ENCODE peak calls at places on chromosomes 3 and 15, in ten cellular contexts. T is bronchial epithelial cell; Q is IMR-90; C is kidney; P is RWPE2; A is effector memory CD4-positive, alpha-beta T cell; H is astrocyte; Z is fibroblast of pulmonary artery; M is astrocyte of the spinal cord; L is heart left ventricle. X is an unnamed sample.

GRCh38 chr15:49082960-49083359 is 36.7 kb upstream of the SECISBP2L start:
- DNase-seq in T (no peak), Q (peak), C (no peak), P (no peak), A (no peak), H (peak), Z (peak), M (peak), L (no peak), X (no peak)

GRCh38 chr15:32042269-32042996 is 12.1 kb downstream of the CHRNA7 start:
- DNase-seq in T (peak), Q (no peak), C (no peak), P (no peak), A (no peak), H (no peak), Z (no peak), M (no peak), L (no peak), X (no peak)

GRCh38 chr15:78098131-78098755 is 5.9 kb downstream of the SH2D7 start:
- DNase-seq in T (no peak), Q (no peak), C (no peak), P (peak), A (no peak), H (no peak), Z (no peak), M (no peak), L (no peak), X (no peak)

GRCh38 chr15:67049351-67050044 is 15.9 kb upstream of the SMAD3 start:
- DNase-seq in T (peak), Q (peak), C (peak), P (peak), A (no peak), H (peak), Z (peak), M (peak), L (no peak), X (no peak)

GRCh38 chr3:125128861-125129501 is 73.2 kb upstream of the HEG1 start:
- DNase-seq in T (no peak), Q (peak), C (no peak), P (no peak), A (no peak), H (peak), Z (peak), M (peak), L (no peak), X (no peak)

GRCh38 chr3:195159117-195159818 is 111.7 kb downstream of the XXYLT1 start:
- DNase-seq in T (no peak), Q (no peak), C (no peak), P (no peak), A (no peak), H (no peak), Z (no peak), M (no peak), L (no peak), X (no peak)

GRCh38 chr3:64056616-64057165 is 33.4 kb upstream of the PSMD6 start:
- DNase-seq in T (no peak), Q (peak), C (no peak), P (no peak), A (no peak), H (peak), Z (peak), M (peak), L (no peak), X (no peak)

GRCh38 chr15:58065011-58065444 is 483 bp downstream of the ALDH1A2 start:
- DNase-seq in T (no peak), Q (no peak), C (peak), P (peak), A (no peak), H (no peak), Z (no peak), M (no peak), L (peak), X (no peak)

GRCh38 chr15:100760357-100760903 is 119.2 kb upstream of the ALDH1A3 start:
- DNase-seq in T (peak), Q (no peak), C (no peak), P (no peak), A (no peak), H (no peak), Z (no peak), M (no peak), L (no peak), X (no peak)

GRCh38 chr3:37661615-37662306 is 199.9 kb upstream of the CTDSPL start:
- DNase-seq in T (no peak), Q (no peak), C (no peak), P (no peak), A (no peak), H (no peak), Z (no peak), M (no peak), L (no peak), X (no peak)

GRCh38 chr3:129984124-129984523 is 9.6 kb downstream of the TRH start:
- DNase-seq in T (no peak), Q (no peak), C (no peak), P (no peak), A (no peak), H (no peak), Z (peak), M (no peak), L (no peak), X (no peak)

GRCh38 chr3:134641671-134642300 is 9.0 kb downstream of the KY start:
- DNase-seq in T (no peak), Q (no peak), C (no peak), P (no peak), A (no peak), H (no peak), Z (no peak), M (no peak), L (no peak), X (no peak)

GRCh38 chr3:47512416-47513124 is 942 bp downstream of the ELP6 start:
- DNase-seq in T (peak), Q (no peak), C (peak), P (no peak), A (peak), H (no peak), Z (peak), M (peak), L (peak), X (no peak)

GRCh38 chr3:121748638-121749275 is 784 bp downstream of the GOLGB1 start:
- DNase-seq in T (peak), Q (peak), C (no peak), P (no peak), A (no peak), H (no peak), Z (peak), M (peak), L (no peak), X (peak)

GRCh38 chr3:25426408-25426807 is 1.7 kb upstream of the RARB start:
- DNase-seq in T (peak), Q (no peak), C (no peak), P (no peak), A (no peak), H (peak), Z (no peak), M (peak), L (peak), X (no peak)

GRCh38 chr15:75775296-75776074 is 62.8 kb upstream of the CSPG4 start:
- DNase-seq in T (no peak), Q (no peak), C (no peak), P (no peak), A (no peak), H (no peak), Z (no peak), M (no peak), L (no peak), X (no peak)

GRCh38 chr3:134326760-134327593 is 47.3 kb downstream of the AMOTL2 start:
- DNase-seq in T (peak), Q (peak), C (peak), P (peak), A (no peak), H (peak), Z (peak), M (peak), L (no peak), X (no peak)

GRCh38 chr3:74489393-74489792 is 125.1 kb downstream of the CNTN3 start:
- DNase-seq in T (no peak), Q (peak), C (no peak), P (no peak), A (no peak), H (no peak), Z (no peak), M (no peak), L (no peak), X (no peak)

GRCh38 chr3:43765417-43766030 is 74.8 kb downstream of the ABHD5 start:
- DNase-seq in T (peak), Q (peak), C (no peak), P (no peak), A (no peak), H (peak), Z (peak), M (peak), L (no peak), X (no peak)

GRCh38 chr3:43768594-43768993 is 77.9 kb downstream of the ABHD5 start:
- DNase-seq in T (peak), Q (peak), C (no peak), P (no peak), A (no peak), H (no peak), Z (peak), M (no peak), L (no peak), X (no peak)

GRCh38 chr15:57500979-57501576 is 90.6 kb upstream of the MYZAP start:
- DNase-seq in T (peak), Q (no peak), C (no peak), P (no peak), A (no peak), H (peak), Z (peak), M (peak), L (no peak), X (no peak)

GRCh38 chr3:116442331-116443021 is 2.8 kb downstream of the LSAMP start:
- DNase-seq in T (no peak), Q (peak), C (no peak), P (no peak), A (no peak), H (no peak), Z (no peak), M (peak), L (no peak), X (no peak)
- H3K4me3 ChIP-seq in T (no peak), Q (no peak), C (no peak), P (no peak), A (no peak), H (no peak), Z (no peak), M (peak), L (no peak), X (no peak)

GRCh38 chr3:61493339-61493738 is 68.0 kb upstream of the PTPRG start:
- DNase-seq in T (no peak), Q (no peak), C (no peak), P (no peak), A (no peak), H (no peak), Z (no peak), M (no peak), L (no peak), X (no peak)
- H3K4me3 ChIP-seq in T (no peak), Q (no peak), C (no peak), P (no peak), A (no peak), H (no peak), Z (no peak), M (no peak), L (no peak), X (no peak)

GRCh38 chr15:25849431-25849921 is 13.7 kb downstream of the ATP10A start:
- DNase-seq in T (peak), Q (peak), C (no peak), P (no peak), A (no peak), H (peak), Z (peak), M (peak), L (peak), X (no peak)
- H3K4me3 ChIP-seq in T (no peak), Q (peak), C (no peak), P (no peak), A (peak), H (peak), Z (peak), M (no peak), L (no peak), X (peak)

GRCh38 chr3:172115787-172116186 is 76.4 kb downstream of the FNDC3B start:
- DNase-seq in T (no peak), Q (no peak), C (no peak), P (no peak), A (no peak), H (no peak), Z (no peak), M (no peak), L (no peak), X (no peak)
- H3K4me3 ChIP-seq in T (no peak), Q (no peak), C (no peak), P (no peak), A (no peak), H (no peak), Z (no peak), M (no peak), L (no peak), X (no peak)

DNA sequence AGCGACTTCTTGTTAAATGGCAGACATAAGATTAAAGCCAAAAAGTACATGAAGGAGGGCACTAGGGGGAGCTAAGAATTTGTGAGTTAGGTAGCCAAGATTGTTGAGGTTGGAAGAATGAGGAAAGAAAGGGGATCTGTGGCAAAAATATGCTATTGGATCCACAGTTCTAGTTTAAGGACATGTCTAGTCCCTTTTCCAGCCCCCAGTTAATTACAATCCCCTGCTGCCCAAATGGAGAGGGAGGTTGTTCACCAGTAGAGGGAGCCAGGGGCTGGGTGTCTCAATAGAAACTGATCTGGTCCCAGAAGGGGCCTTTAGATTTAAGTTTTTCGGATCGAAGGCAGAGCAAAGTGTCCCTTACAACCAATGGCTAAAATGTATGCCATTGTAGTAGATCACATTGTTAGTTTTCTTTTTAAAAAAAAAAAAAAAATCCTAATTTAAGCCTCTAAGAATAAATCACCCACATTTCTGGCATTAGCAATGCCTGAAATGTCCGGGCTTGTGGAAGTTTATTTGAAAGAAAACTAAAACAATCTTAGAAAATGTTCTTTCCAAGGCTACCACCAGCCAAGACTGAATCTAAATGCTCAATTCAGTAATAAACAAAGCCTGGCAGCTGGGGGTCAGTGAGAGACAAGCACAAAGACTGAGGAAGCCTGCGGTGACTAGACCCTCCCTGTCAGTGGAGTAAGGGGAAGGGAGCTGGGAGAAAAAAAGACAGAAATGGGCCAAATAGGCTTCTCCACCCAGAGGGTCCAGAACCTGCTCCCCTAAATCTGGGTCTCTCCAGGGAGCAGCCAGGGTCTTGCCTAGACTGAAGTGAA is 7.1 kb downstream of the COL8A1 start:
- DNase-seq in T (peak), Q (peak), C (no peak), P (no peak), A (no peak), H (peak), Z (peak), M (peak), L (peak), X (no peak)
- H3K4me3 ChIP-seq in T (no peak), Q (no peak), C (no peak), P (no peak), A (no peak), H (no peak), Z (no peak), M (no peak), L (no peak), X (no peak)

GRCh38 chr3:170419301-170420087 is 826 bp downstream of the CLDN11 start:
- DNase-seq in T (no peak), Q (peak), C (peak), P (no peak), A (no peak), H (peak), Z (peak), M (peak), L (no peak), X (no peak)
- H3K4me3 ChIP-seq in T (peak), Q (peak), C (no peak), P (no peak), A (peak), H (peak), Z (peak), M (peak), L (peak), X (peak)

GRCh38 chr3:171792549-171792948 is 17.7 kb downstream of the PLD1 start:
- DNase-seq in T (peak), Q (no peak), C (no peak), P (no peak), A (no peak), H (no peak), Z (no peak), M (no peak), L (no peak), X (no peak)

GRCh38 chr3:171789759-171790505 is 20.4 kb downstream of the PLD1 start:
- DNase-seq in T (peak), Q (no peak), C (no peak), P (no peak), A (no peak), H (no peak), Z (no peak), M (no peak), L (no peak), X (no peak)

GRCh38 chr3:171790898-171791694 is 19.2 kb downstream of the PLD1 start:
- DNase-seq in T (no peak), Q (peak), C (no peak), P (no peak), A (no peak), H (peak), Z (peak), M (peak), L (no peak), X (no peak)

GRCh38 chr3:171790574-171790897 is 19.7 kb downstream of the PLD1 start:
- DNase-seq in T (no peak), Q (no peak), C (no peak), P (no peak), A (no peak), H (no peak), Z (no peak), M (no peak), L (no peak), X (no peak)

GRCh38 chr3:171791695-171792082 is 18.6 kb downstream of the PLD1 start:
- DNase-seq in T (peak), Q (peak), C (no peak), P (no peak), A (no peak), H (peak), Z (peak), M (peak), L (no peak), X (no peak)
- H3K4me3 ChIP-seq in T (no peak), Q (no peak), C (no peak), P (no peak), A (no peak), H (no peak), Z (no peak), M (no peak), L (no peak), X (no peak)

GRCh38 chr3:196654006-196654405 is 14.5 kb downstream of the NRROS start:
- DNase-seq in T (no peak), Q (no peak), C (no peak), P (no peak), A (no peak), H (no peak), Z (no peak), M (no peak), L (no peak), X (no peak)
- H3K4me3 ChIP-seq in T (no peak), Q (no peak), C (no peak), P (no peak), A (no peak), H (no peak), Z (no peak), M (no peak), L (no peak), X (no peak)

GRCh38 chr3:9291991-9292390 is 42.5 kb upstream of the SRGAP3 start:
- DNase-seq in T (no peak), Q (no peak), C (no peak), P (no peak), A (no peak), H (no peak), Z (no peak), M (no peak), L (no peak), X (no peak)
- H3K4me3 ChIP-seq in T (no peak), Q (no peak), C (no peak), P (no peak), A (no peak), H (no peak), Z (no peak), M (no peak), L (no peak), X (no peak)

X was measured in naive thymus-derived CD4-positive, alpha-beta T cell.